ENCODE peak calls at places on chromosomes 6 and 20, in five cellular contexts. One of them, this sample, is unnamed.

GRCh38 chr20:59802471-59803221 is 130.8 kb downstream of the SYCP2 start:
- DNase-seq in adrenal gland: no peak
- DNase-seq in H9: peak; percentile 18
- DNase-seq in CD8-positive, alpha-beta T cell: no peak
- DNase-seq in CD4-positive, alpha-beta T cell: no peak
- DNase-seq in this sample: no peak

GRCh38 chr20:37071481-37071911 is 24.3 kb downstream of the RBL1 start:
- DNase-seq in adrenal gland: no peak
- DNase-seq in H9: no peak
- DNase-seq in CD4-positive, alpha-beta T cell: no peak
- DNase-seq in CD8-positive, alpha-beta T cell: peak; percentile 35
- DNase-seq in this sample: no peak

GRCh38 chr6:160215232-160215631 is 43.4 kb downstream of the SLC22A2 start:
- DNase-seq in CD4-positive, alpha-beta T cell: no peak
- DNase-seq in CD8-positive, alpha-beta T cell: no peak
- DNase-seq in adrenal gland: no peak
- DNase-seq in H9: no peak
- DNase-seq in this sample: no peak

GRCh38 chr20:46111028-46111835 is 6.9 kb upstream of the CD40 start:
- DNase-seq in H9: no peak
- DNase-seq in CD8-positive, alpha-beta T cell: no peak
- DNase-seq in CD4-positive, alpha-beta T cell: no peak
- DNase-seq in adrenal gland: peak; percentile 54
- DNase-seq in this sample: no peak

GRCh38 chr20:9143926-9144325 is 75.0 kb downstream of the PLCB4 start:
- DNase-seq in H9: no peak
- DNase-seq in CD8-positive, alpha-beta T cell: no peak
- DNase-seq in adrenal gland: no peak
- DNase-seq in CD4-positive, alpha-beta T cell: no peak
- DNase-seq in this sample: no peak

GRCh38 chr6:79781916-79782315 is 150.8 kb downstream of the SH3BGRL2 start:
- DNase-seq in CD4-positive, alpha-beta T cell: no peak
- DNase-seq in adrenal gland: no peak
- DNase-seq in H9: no peak
- DNase-seq in CD8-positive, alpha-beta T cell: no peak
- DNase-seq in this sample: no peak

GRCh38 chr6:29926795-29927427 is 15.4 kb upstream of the HLA-A start:
- DNase-seq in adrenal gland: peak; percentile 62
- DNase-seq in H9: peak; percentile 76
- DNase-seq in CD8-positive, alpha-beta T cell: peak; percentile 91
- DNase-seq in CD4-positive, alpha-beta T cell: peak; percentile 81
- DNase-seq in this sample: no peak

GRCh38 chr6:12458558-12458957 is 168.4 kb downstream of the EDN1 start:
- DNase-seq in adrenal gland: no peak
- DNase-seq in CD8-positive, alpha-beta T cell: no peak
- DNase-seq in H9: no peak
- DNase-seq in CD4-positive, alpha-beta T cell: no peak
- DNase-seq in this sample: no peak

GRCh38 chr6:2111162-2111677 is 134.2 kb downstream of the GMDS start:
- DNase-seq in CD4-positive, alpha-beta T cell: no peak
- DNase-seq in adrenal gland: no peak
- DNase-seq in CD8-positive, alpha-beta T cell: no peak
- DNase-seq in H9: no peak
- DNase-seq in this sample: no peak

GRCh38 chr6:81875776-81876293 is 123.4 kb upstream of the TENT5A start:
- DNase-seq in H9: no peak
- DNase-seq in adrenal gland: no peak
- DNase-seq in CD8-positive, alpha-beta T cell: no peak
- DNase-seq in CD4-positive, alpha-beta T cell: no peak
- DNase-seq in this sample: no peak

GRCh38 chr6:150297327-150298028 is 71.3 kb upstream of the IYD start:
- DNase-seq in H9: no peak
- DNase-seq in adrenal gland: no peak
- DNase-seq in CD8-positive, alpha-beta T cell: no peak
- DNase-seq in CD4-positive, alpha-beta T cell: no peak
- DNase-seq in this sample: no peak

GRCh38 chr6:133837801-133838349 is 51.0 kb upstream of the TCF21 start:
- DNase-seq in CD4-positive, alpha-beta T cell: peak; percentile 31
- DNase-seq in H9: peak; percentile 91
- DNase-seq in adrenal gland: peak; percentile 57
- DNase-seq in CD8-positive, alpha-beta T cell: peak; percentile 36
- DNase-seq in this sample: no peak

GRCh38 chr6:117739869-117740268 is 64.6 kb downstream of the NUS1 start:
- DNase-seq in H9: peak; percentile 29
- DNase-seq in adrenal gland: no peak
- DNase-seq in CD4-positive, alpha-beta T cell: no peak
- DNase-seq in CD8-positive, alpha-beta T cell: no peak
- DNase-seq in this sample: no peak

GRCh38 chr20:42494290-42494689 is 695.4 kb downstream of the PTPRT start:
- DNase-seq in adrenal gland: no peak
- DNase-seq in CD8-positive, alpha-beta T cell: no peak
- DNase-seq in CD4-positive, alpha-beta T cell: no peak
- DNase-seq in H9: no peak
- DNase-seq in this sample: no peak

GRCh38 chr6:56642366-56643261 is at the start of gene DST:
- DNase-seq in CD8-positive, alpha-beta T cell: no peak
- DNase-seq in CD4-positive, alpha-beta T cell: no peak
- DNase-seq in H9: no peak
- DNase-seq in adrenal gland: no peak
- DNase-seq in this sample: no peak

GRCh38 chr20:63980317-63980805 is 571 bp upstream of the PRPF6 start:
- DNase-seq in adrenal gland: no peak
- DNase-seq in H9: no peak
- DNase-seq in CD4-positive, alpha-beta T cell: no peak
- DNase-seq in CD8-positive, alpha-beta T cell: peak; percentile 48
- DNase-seq in this sample: no peak

GRCh38 chr20:61932711-61933480 is 132.8 kb downstream of the TAF4 start:
- DNase-seq in adrenal gland: no peak
- DNase-seq in CD4-positive, alpha-beta T cell: no peak
- DNase-seq in CD8-positive, alpha-beta T cell: no peak
- DNase-seq in H9: no peak
- DNase-seq in this sample: no peak

DNA sequence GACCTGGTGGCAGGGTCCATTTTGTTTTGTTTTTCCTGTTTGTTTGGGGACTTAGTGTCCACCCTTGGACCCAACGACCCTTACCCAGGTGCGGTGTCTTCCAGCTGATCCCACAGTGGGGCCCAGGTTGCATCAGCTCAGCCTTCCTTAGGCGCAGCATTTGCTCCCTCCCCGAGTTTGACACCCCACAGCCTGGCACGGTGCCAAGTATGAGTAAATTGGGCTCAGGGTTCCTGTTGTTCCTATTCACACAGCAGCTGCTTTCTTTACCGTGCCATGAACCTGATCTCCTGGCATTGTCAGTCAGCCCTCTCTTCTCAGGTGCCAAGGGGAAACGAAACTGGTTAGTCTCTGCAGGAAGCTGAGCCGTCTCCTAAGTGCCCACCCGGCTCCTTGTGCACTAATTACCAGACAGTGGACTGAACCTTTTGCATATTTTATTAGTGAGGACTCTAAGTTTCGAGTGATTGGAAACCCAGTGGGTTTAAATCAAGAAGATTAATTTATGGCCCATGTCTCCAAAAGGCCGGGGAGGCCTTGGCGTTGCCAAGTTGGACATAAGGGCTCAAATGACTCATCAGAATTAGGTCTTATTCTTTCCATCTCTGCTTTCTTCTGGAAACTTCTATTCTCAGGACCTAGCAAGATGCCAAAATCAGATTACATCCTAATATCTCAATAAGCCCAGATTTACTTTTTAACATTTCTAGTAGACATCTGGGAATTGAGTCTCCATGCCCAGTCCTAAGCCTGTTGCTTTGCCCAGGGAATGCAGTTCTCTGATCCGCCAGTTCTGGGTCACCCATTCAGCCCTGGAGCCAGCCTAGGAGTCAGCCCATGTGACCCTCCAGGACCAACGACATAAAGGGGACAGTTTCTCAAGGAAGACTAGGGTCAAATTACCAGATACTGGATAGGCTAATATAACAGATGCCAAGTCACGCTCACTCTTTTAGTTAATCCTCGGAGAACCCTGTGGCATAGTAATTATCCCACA is 68.8 kb downstream of the TSHZ2 start:
- DNase-seq in CD8-positive, alpha-beta T cell: no peak
- DNase-seq in H9: no peak
- DNase-seq in adrenal gland: peak; percentile 42
- DNase-seq in CD4-positive, alpha-beta T cell: no peak
- DNase-seq in this sample: no peak
- TF ChIP-seq CTCF in CD8-positive, alpha-beta T cell: no peak
- TF ChIP-seq CTCF in H9: no peak
- TF ChIP-seq CTCF in adrenal gland: no peak
- TF ChIP-seq CTCF in CD4-positive, alpha-beta T cell: no peak
- TF ChIP-seq CTCF in this sample: no peak

DNA sequence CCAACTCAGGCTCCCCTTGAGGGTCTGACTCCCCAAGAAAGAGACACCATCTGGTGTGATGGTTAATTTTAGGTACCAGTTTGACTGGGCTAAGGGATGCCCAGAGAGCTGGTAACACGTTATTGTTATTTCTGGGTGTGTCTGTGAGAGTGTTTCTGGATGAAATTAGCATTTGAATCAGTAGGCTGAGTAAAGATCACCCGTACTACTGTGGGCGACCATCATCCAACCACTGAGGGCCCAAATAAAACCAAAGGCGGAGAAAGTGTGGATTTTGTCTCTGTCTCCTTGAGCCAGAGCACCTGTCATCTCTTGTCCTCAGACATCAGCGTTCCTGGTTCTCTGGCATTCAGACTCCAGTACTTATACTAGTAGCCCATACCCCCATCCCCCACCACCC is 7.9 kb upstream of the CNKSR3 start:
- DNase-seq in CD8-positive, alpha-beta T cell: no peak
- DNase-seq in H9: no peak
- DNase-seq in adrenal gland: no peak
- DNase-seq in CD4-positive, alpha-beta T cell: no peak
- DNase-seq in this sample: no peak
- TF ChIP-seq CTCF in CD8-positive, alpha-beta T cell: no peak
- TF ChIP-seq CTCF in H9: no peak
- TF ChIP-seq CTCF in adrenal gland: no peak
- TF ChIP-seq CTCF in CD4-positive, alpha-beta T cell: no peak
- TF ChIP-seq CTCF in this sample: no peak

DNA sequence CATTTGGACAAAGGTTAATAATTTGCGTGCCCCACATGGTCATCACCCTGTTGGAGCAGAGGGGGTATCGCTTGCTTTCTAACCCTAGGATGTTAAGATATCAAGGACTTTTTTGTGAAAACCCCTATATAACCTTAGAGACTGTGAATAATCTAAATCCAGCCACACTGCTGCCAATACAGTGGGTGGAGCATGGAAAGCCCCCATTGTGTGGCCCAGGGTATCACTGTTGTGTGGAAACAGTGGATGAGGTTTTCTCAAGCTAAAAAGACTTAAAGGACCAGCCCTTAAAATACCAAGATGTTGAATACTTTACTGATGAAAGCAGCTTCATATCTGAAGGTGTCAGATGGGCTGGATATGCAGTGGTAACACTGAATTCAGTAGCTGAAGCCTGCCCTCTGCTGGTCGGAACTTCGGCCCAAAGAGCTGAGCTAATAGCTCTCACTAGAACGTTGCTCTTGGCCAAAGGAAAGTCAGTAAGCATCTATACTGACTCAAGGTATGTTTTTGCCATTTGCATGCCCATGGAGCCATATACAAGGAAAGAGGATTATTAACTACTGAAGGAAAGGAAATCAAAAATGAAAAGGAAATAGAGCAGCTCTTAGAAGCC is 695.2 kb downstream of the PHF3 start:
- DNase-seq in CD4-positive, alpha-beta T cell: no peak
- DNase-seq in CD8-positive, alpha-beta T cell: no peak
- DNase-seq in adrenal gland: peak; percentile 80
- DNase-seq in H9: peak; percentile 69
- DNase-seq in this sample: no peak
- TF ChIP-seq CTCF in CD4-positive, alpha-beta T cell: no peak
- TF ChIP-seq CTCF in CD8-positive, alpha-beta T cell: no peak
- TF ChIP-seq CTCF in adrenal gland: peak; percentile 58
- TF ChIP-seq CTCF in H9: peak; percentile 78
- TF ChIP-seq CTCF in this sample: peak; percentile 70

GRCh38 chr6:33583591-33584155 is 3.6 kb upstream of the BAK1 start:
- DNase-seq in adrenal gland: no peak
- DNase-seq in CD8-positive, alpha-beta T cell: no peak
- DNase-seq in H9: peak; percentile 73
- DNase-seq in CD4-positive, alpha-beta T cell: no peak
- DNase-seq in this sample: no peak
- TF ChIP-seq CTCF in adrenal gland: no peak
- TF ChIP-seq CTCF in CD8-positive, alpha-beta T cell: no peak
- TF ChIP-seq CTCF in H9: peak; percentile 63
- TF ChIP-seq CTCF in CD4-positive, alpha-beta T cell: no peak
- TF ChIP-seq CTCF in this sample: peak; percentile 27

GRCh38 chr6:155317186-155317585 is 2.9 kb upstream of the TFB1M start:
- DNase-seq in CD4-positive, alpha-beta T cell: no peak
- DNase-seq in CD8-positive, alpha-beta T cell: no peak
- DNase-seq in adrenal gland: no peak
- DNase-seq in H9: no peak
- DNase-seq in this sample: no peak
- TF ChIP-seq CTCF in CD4-positive, alpha-beta T cell: no peak
- TF ChIP-seq CTCF in CD8-positive, alpha-beta T cell: peak; percentile 45
- TF ChIP-seq CTCF in adrenal gland: peak; percentile 25
- TF ChIP-seq CTCF in H9: peak; percentile 30
- TF ChIP-seq CTCF in this sample: peak; percentile 11

GRCh38 chr20:41387433-41387832 is 20.8 kb upstream of the EMILIN3 start:
- DNase-seq in H9: peak; percentile 65
- DNase-seq in adrenal gland: no peak
- DNase-seq in CD4-positive, alpha-beta T cell: no peak
- DNase-seq in CD8-positive, alpha-beta T cell: no peak
- DNase-seq in this sample: no peak
- TF ChIP-seq CTCF in H9: peak; percentile 47
- TF ChIP-seq CTCF in adrenal gland: no peak
- TF ChIP-seq CTCF in CD4-positive, alpha-beta T cell: no peak
- TF ChIP-seq CTCF in CD8-positive, alpha-beta T cell: no peak
- TF ChIP-seq CTCF in this sample: no peak

GRCh38 chr20:1517010-1517409 is 25.8 kb upstream of the SIRPB2 start:
- DNase-seq in adrenal gland: no peak
- DNase-seq in CD4-positive, alpha-beta T cell: no peak
- DNase-seq in CD8-positive, alpha-beta T cell: no peak
- DNase-seq in H9: no peak
- DNase-seq in this sample: no peak
- TF ChIP-seq CTCF in adrenal gland: no peak
- TF ChIP-seq CTCF in CD4-positive, alpha-beta T cell: no peak
- TF ChIP-seq CTCF in CD8-positive, alpha-beta T cell: no peak
- TF ChIP-seq CTCF in H9: no peak
- TF ChIP-seq CTCF in this sample: no peak

DNA sequence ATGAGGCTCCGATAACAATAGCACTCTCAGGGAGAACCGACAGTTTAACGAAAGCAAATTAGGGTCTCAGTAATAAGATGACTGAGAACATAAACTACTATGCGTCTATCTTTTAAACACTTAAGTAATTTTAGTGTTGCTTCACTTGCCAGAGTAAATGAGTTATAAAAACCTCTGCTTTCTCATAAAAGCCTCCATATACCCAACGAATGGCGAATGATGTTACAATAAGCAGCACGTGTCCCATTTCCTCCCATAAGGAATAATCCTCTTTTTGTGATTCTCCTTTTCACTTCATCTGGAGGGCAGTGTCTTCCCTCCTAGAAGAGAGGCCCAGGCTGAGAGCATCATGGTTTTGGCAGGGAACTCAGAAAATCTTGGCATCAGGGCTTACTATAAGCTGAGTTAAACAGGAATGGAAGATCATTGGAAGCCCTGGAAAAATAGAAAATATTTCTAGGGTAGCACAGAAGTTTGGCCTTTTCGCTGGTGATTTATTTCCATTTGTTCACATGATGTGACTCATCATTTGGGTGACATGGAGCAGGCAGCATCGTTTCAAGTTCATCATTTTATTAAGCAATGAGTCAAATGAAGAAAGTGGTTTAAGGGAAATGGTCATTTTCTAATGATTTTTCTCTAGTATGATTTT is 255.4 kb downstream of the ATXN1 start:
- DNase-seq in CD4-positive, alpha-beta T cell: no peak
- DNase-seq in adrenal gland: peak; percentile 48
- DNase-seq in H9: no peak
- DNase-seq in CD8-positive, alpha-beta T cell: no peak
- DNase-seq in this sample: no peak
- TF ChIP-seq CTCF in CD4-positive, alpha-beta T cell: no peak
- TF ChIP-seq CTCF in adrenal gland: no peak
- TF ChIP-seq CTCF in H9: no peak
- TF ChIP-seq CTCF in CD8-positive, alpha-beta T cell: no peak
- TF ChIP-seq CTCF in this sample: no peak

This sample was measured in D721Med.